ENCODE peak calls at places on chromosomes 12 and 14, in ten cellular contexts. D is fibroblast of lung, E is mammary epithelial cell, A is IMR-90, Y is Peyer's patch, F is heart left ventricle, M is heart right ventricle, O is psoas muscle, X is cardiac muscle cell, P is adrenal gland. R is an unnamed sample.
A peak's percentile ranks its signal among the peaks of the same experiment; 100 is the strongest.

GRCh38 chr12:47094804-47095203 is 15.0 kb upstream of the AMIGO2 start:
- DNase-seq in D (no peak), M (no peak), E (peak; percentile 83), X (no peak), P (no peak), O (no peak), F (no peak), Y (no peak), A (no peak), R (no peak)

GRCh38 chr12:9718968-9719367 is 13.9 kb downstream of the CLECL1 start:
- DNase-seq in F (no peak), O (no peak), X (no peak), Y (no peak), E (no peak), D (no peak), P (no peak), A (no peak), M (no peak), R (no peak)

GRCh38 chr14:81927069-81927468 is 393.4 kb upstream of the SEL1L start:
- DNase-seq in E (no peak), P (no peak), D (no peak), X (peak; percentile 32), F (no peak), Y (no peak), O (no peak), A (no peak), M (no peak), R (no peak)

GRCh38 chr14:76456200-76456599 is 80.3 kb downstream of the ESRRB start:
- DNase-seq in A (peak; percentile 8), E (peak; percentile 24), F (no peak), X (peak; percentile 46), O (no peak), P (peak; percentile 46), Y (no peak), M (no peak), D (peak; percentile 9), R (no peak)

GRCh38 chr12:132251741-132252490 is 77.5 kb downstream of the GALNT9 start:
- DNase-seq in X (no peak), O (peak; percentile 0), A (no peak), M (no peak), D (no peak), P (no peak), Y (no peak), E (no peak), F (peak; percentile 42), R (no peak)

GRCh38 chr12:16788888-16789790 is 183.2 kb upstream of the LMO3 start:
- DNase-seq in Y (no peak), P (peak; percentile 1), F (no peak), X (no peak), M (no peak), D (no peak), E (no peak), O (no peak), A (no peak), R (no peak)

GRCh38 chr12:98126637-98127335 is 388.6 kb upstream of the TMPO start:
- DNase-seq in O (no peak), M (no peak), X (peak; percentile 4), A (no peak), E (no peak), F (no peak), D (no peak), Y (no peak), P (peak; percentile 2), R (no peak)

GRCh38 chr12:49527361-49528130 is 11.3 kb upstream of the KCNH3 start:
- DNase-seq in P (no peak), M (no peak), F (no peak), D (no peak), A (no peak), O (no peak), E (no peak), X (no peak), Y (no peak), R (no peak)

GRCh38 chr14:96139879-96140278 is 64.8 kb upstream of the BDKRB2 start:
- DNase-seq in Y (no peak), D (no peak), A (peak; percentile 84), M (no peak), E (peak; percentile 27), P (no peak), F (no peak), O (no peak), X (no peak), R (no peak)

GRCh38 chr12:685388-685787 is 22.1 kb upstream of the NINJ2 start:
- DNase-seq in O (no peak), P (peak; percentile 17), M (no peak), F (no peak), A (peak; percentile 28), D (no peak), X (peak; percentile 81), E (peak; percentile 71), Y (peak; percentile 87), R (no peak)

GRCh38 chr14:65783576-65783975 is 371.0 kb downstream of the FUT8 start:
- DNase-seq in A (no peak), Y (no peak), X (no peak), F (no peak), M (no peak), O (no peak), E (no peak), P (peak; percentile 6), D (no peak), R (no peak)

GRCh38 chr14:69259531-69260245 is at the start of gene GALNT16:
- DNase-seq in P (peak; percentile 36), F (peak; percentile 76), X (peak; percentile 33), O (peak; percentile 49), Y (no peak), E (no peak), M (peak; percentile 54), D (no peak), A (peak; percentile 12), R (no peak)
- TF ChIP-seq CTCF in P (peak; percentile 14), F (peak; percentile 39), X (peak; percentile 26), O (peak; percentile 34), Y (peak; percentile 29), E (no peak), M (peak; percentile 19), D (no peak), A (peak; percentile 32), R (peak; percentile 47)

GRCh38 chr12:14157129-14157747 is 175.8 kb upstream of the GRIN2B start:
- DNase-seq in A (no peak), Y (no peak), F (no peak), P (no peak), D (no peak), M (no peak), E (no peak), O (no peak), X (no peak), R (no peak)

GRCh38 chr12:14153803-14154202 is 172.4 kb upstream of the GRIN2B start:
- DNase-seq in P (no peak), E (no peak), M (no peak), D (no peak), X (no peak), O (no peak), A (no peak), Y (no peak), F (no peak), R (no peak)

DNA sequence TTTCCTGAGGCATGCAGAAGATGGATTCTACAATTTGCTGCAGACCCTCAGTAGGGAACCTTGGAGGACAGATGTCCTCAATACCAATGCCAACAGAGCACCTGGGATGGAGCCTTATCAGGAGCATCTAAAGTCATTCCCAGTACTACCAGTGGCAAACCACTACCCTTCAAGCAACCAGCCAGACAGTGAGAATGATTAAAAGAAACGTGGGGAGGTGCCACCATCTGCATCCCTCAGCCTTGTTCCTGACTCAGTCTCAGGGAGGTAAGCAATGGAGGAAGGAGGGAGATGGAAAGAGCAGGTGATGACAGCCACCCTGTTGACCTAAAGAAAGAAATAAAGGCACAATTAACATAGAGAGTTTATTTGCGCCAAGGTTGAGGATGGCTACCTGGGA is 175.2 kb upstream of the GRIN2B start:
- DNase-seq in P (no peak), F (no peak), E (no peak), O (no peak), A (no peak), X (no peak), M (no peak), D (no peak), Y (no peak), R (no peak)
- H3K4me1 ChIP-seq in P (no peaks in the 10 kb centered on the region), F (no peaks in the 10 kb centered on the region), E (no peaks in the 10 kb centered on the region), O (no peaks in the 10 kb centered on the region), A (no peaks in the 10 kb centered on the region), X (no peaks in the 10 kb centered on the region), M (no peaks in the 10 kb centered on the region), D (no peaks in the 10 kb centered on the region), Y (peaks cover 10% of the 10 kb centered on the region), R (no peaks in the 10 kb centered on the region)

GRCh38 chr12:54591001-54591591 is 2.6 kb upstream of the PPP1R1A start:
- DNase-seq in E (no peak), X (peak; percentile 33), F (no peak), D (peak; percentile 17), M (no peak), Y (no peak), P (no peak), A (peak; percentile 10), O (no peak), R (no peak)
- H3K4me3 ChIP-seq in E (no peak overlapping the region), X (no peak overlapping the region), F (no peak overlapping the region), D (no peak overlapping the region), M (no peak overlapping the region), Y (no peak overlapping the region), P (no peak overlapping the region), A (no peak overlapping the region), O (no peak overlapping the region), R (no peak overlapping the region)

GRCh38 chr12:25835385-25835784 is 123.1 kb upstream of the RASSF8 start:
- DNase-seq in P (no peak), A (no peak), X (no peak), M (no peak), Y (no peak), O (no peak), D (no peak), E (no peak), F (no peak), R (no peak)

GRCh38 chr12:25838007-25838406 is 120.5 kb upstream of the RASSF8 start:
- DNase-seq in E (no peak), M (no peak), A (no peak), O (no peak), D (no peak), F (no peak), Y (no peak), P (no peak), X (no peak), R (no peak)

GRCh38 chr12:25843976-25844375 is 114.5 kb upstream of the RASSF8 start:
- DNase-seq in X (no peak), Y (no peak), M (no peak), F (no peak), E (no peak), D (no peak), A (no peak), O (no peak), P (no peak), R (no peak)

GRCh38 chr12:25840678-25841077 is 117.8 kb upstream of the RASSF8 start:
- DNase-seq in O (no peak), E (no peak), F (no peak), P (no peak), A (peak; percentile 79), Y (no peak), M (no peak), D (peak; percentile 70), X (peak; percentile 20), R (no peak)

DNA sequence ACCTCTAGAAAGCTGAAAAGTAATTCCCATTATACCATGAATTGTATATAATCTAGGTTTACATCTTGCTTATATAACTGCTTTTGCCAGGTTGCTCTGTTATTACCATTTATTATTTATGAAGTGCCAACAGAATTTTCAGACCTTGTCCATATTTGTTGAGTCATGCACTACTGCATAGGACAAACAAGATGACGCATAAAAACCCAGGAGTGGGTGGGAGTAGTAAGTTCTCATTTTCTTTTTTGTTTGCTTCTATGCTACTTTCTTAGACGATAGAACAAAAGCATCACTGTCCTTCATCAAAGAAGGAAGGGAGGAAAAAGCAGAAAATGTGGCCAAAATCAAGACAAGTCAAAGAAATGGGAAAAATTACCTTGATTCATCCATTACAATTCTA is 119.0 kb upstream of the RASSF8 start:
- DNase-seq in F (no peak), E (peak; percentile 73), O (no peak), M (no peak), X (peak; percentile 58), Y (no peak), D (peak; percentile 72), P (no peak), A (peak; percentile 70), R (no peak)
- TF ChIP-seq CTCF in F (no peak), E (no peak), O (no peak), M (no peak), X (no peak), Y (no peak), D (no peak), P (no peak), A (no peak), R (no peak)